ENCODE peak calls at places on chromosome 7, in four cellular contexts. X is IMR-90; J is CD8-positive, alpha-beta T cell; O is A549. T is an unnamed sample.

GRCh38 chr7:66642186-66642585 is 13.5 kb downstream of the KCTD7 start:
- DNase-seq in X (no peak), J (no peak), O (no peak), T (no peak)

GRCh38 chr7:129825005-129825553 is 127.7 kb downstream of the UBE2H start:
- DNase-seq in X (no peak), J (peak; percentile 54), O (peak; percentile 94), T (peak; percentile 87)

GRCh38 chr7:111855161-111855841 is 293.0 kb upstream of the IMMP2L start:
- DNase-seq in X (peak; percentile 79), J (no peak), O (peak; percentile 58), T (peak; percentile 57)

GRCh38 chr7:38206071-38206470 is 28.0 kb downstream of the STARD3NL start:
- DNase-seq in X (no peak), J (no peak), O (no peak), T (no peak)

GRCh38 chr7:37977243-37977642 is 56.8 kb downstream of the EPDR1 start:
- DNase-seq in X (no peak), J (no peak), O (peak; percentile 47), T (no peak)

GRCh38 chr7:46844486-46844885 is 737.4 kb downstream of the TNS3 start:
- DNase-seq in X (no peak), J (no peak), O (no peak), T (no peak)

GRCh38 chr7:77734590-77735421 is 38.5 kb downstream of the RSBN1L start:
- DNase-seq in X (no peak), J (no peak), O (peak; percentile 15), T (no peak)

GRCh38 chr7:145753004-145753403 is 363.6 kb upstream of the CNTNAP2 start:
- DNase-seq in X (no peak), J (no peak), O (no peak), T (no peak)

GRCh38 chr7:25034136-25034535 is 54.2 kb upstream of the OSBPL3 start:
- DNase-seq in X (no peak), J (no peak), O (no peak), T (no peak)

GRCh38 chr7:86833360-86833759 is 189.7 kb downstream of the GRM3 start:
- DNase-seq in X (no peak), J (no peak), O (no peak), T (no peak)

GRCh38 chr7:110853263-110853662 is 237.7 kb upstream of the LRRN3 start:
- DNase-seq in X (no peak), J (no peak), O (no peak), T (no peak)

GRCh38 chr7:25427721-25428120 is 199.4 kb upstream of the NPVF start:
- DNase-seq in X (no peak), J (no peak), O (no peak), T (no peak)

GRCh38 chr7:122412886-122413285 is 108.3 kb upstream of the FEZF1 start:
- DNase-seq in X (peak; percentile 7), J (no peak), O (no peak), T (no peak)

GRCh38 chr7:35699906-35700305 is 5.0 kb upstream of the HERPUD2 start:
- DNase-seq in X (no peak), J (no peak), O (no peak), T (no peak)

GRCh38 chr7:95749515-95749914 is 22.8 kb upstream of the DYNC1I1 start:
- DNase-seq in X (no peak), J (no peak), O (no peak), T (no peak)

GRCh38 chr7:156504687-156505545 is 135.7 kb upstream of the RNF32 start:
- DNase-seq in X (no peak), J (no peak), O (no peak), T (no peak)

GRCh38 chr7:34849163-34849960 is 187.9 kb downstream of the DPY19L1 start:
- DNase-seq in X (no peak), J (no peak), O (peak; percentile 31), T (no peak)

GRCh38 chr7:12674861-12675260 is 12.6 kb upstream of the ARL4A start:
- DNase-seq in X (peak; percentile 61), J (no peak), O (peak; percentile 51), T (no peak)

GRCh38 chr7:11858668-11859302 is 26.8 kb upstream of the THSD7A start:
- DNase-seq in X (no peak), J (no peak), O (no peak), T (no peak)

GRCh38 chr7:45689797-45690761 is 115.9 kb downstream of the ADCY1 start:
- DNase-seq in X (no peak), J (peak; percentile 35), O (no peak), T (no peak)

GRCh38 chr7:90891529-90891928 is 295.4 kb downstream of the CDK14 start:
- DNase-seq in X (no peak), J (no peak), O (no peak), T (no peak)

GRCh38 chr7:26167293-26167934 is 15.4 kb downstream of the NFE2L3 start:
- DNase-seq in X (no peak), J (no peak), O (no peak), T (no peak)

GRCh38 chr7:47635091-47636090 is 53.5 kb upstream of the TNS3 start:
- DNase-seq in X (no peak), J (no peak), O (peak; percentile 83), T (peak; percentile 62)

GRCh38 chr7:42883950-42884349 is 27.9 kb downstream of the C7orf25 start:
- DNase-seq in X (peak; percentile 22), J (no peak), O (peak; percentile 8), T (no peak)

GRCh38 chr7:101518348-101518747 is 110.7 kb downstream of the MYL10 start:
- DNase-seq in X (peak; percentile 77), J (no peak), O (no peak), T (no peak)

GRCh38 chr7:105782391-105783063 is 93.9 kb downstream of the ATXN7L1 start:
- DNase-seq in X (peak; percentile 94), J (no peak), O (peak; percentile 53), T (no peak)

GRCh38 chr7:107291434-107291833 is 122.6 kb downstream of the HBP1 start:
- DNase-seq in X (no peak), J (no peak), O (no peak), T (no peak)

GRCh38 chr7:41323811-41324210 is 379.1 kb downstream of the INHBA start:
- DNase-seq in X (no peak), J (no peak), O (no peak), T (no peak)

GRCh38 chr7:115812796-115813195 is 217.8 kb downstream of the TFEC start:
- DNase-seq in X (no peak), J (no peak), O (no peak), T (no peak)

GRCh38 chr7:34117583-34117982 is 212.2 kb downstream of the BMPER start:
- DNase-seq in X (no peak), J (no peak), O (no peak), T (no peak)

GRCh38 chr7:65978891-65979582 is 3.0 kb downstream of the GUSB start:
- DNase-seq in X (no peak), J (no peak), O (no peak), T (no peak)

DNA sequence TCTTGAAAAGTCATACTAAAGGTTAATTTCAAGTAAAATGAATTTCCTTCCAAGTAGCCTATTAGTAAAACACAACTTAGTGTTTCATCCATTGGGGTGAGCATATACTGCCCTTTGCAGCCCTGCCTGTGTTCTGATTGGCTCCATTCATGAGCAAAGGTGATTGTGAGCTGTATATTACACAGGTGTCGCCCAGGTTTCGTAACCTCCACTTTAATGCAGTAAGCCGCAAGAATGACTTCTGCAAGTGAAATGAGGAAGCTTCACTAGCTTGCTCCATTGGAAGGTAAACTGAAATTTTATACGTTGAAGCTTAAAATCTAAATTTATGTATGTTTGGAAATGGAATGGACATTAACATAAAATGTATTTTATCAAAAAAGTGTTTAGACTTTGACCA is 24.4 kb downstream of the MTURN start:
- DNase-seq in X (no peak), J (no peak), O (no peak), T (no peak)
- H3K4me1 ChIP-seq in X (peaks cover 2% of the 10 kb centered on the region), J (peaks cover 45% of the 10 kb centered on the region), O (peaks cover 22% of the 10 kb centered on the region), T (peaks cover 8% of the 10 kb centered on the region)

DNA sequence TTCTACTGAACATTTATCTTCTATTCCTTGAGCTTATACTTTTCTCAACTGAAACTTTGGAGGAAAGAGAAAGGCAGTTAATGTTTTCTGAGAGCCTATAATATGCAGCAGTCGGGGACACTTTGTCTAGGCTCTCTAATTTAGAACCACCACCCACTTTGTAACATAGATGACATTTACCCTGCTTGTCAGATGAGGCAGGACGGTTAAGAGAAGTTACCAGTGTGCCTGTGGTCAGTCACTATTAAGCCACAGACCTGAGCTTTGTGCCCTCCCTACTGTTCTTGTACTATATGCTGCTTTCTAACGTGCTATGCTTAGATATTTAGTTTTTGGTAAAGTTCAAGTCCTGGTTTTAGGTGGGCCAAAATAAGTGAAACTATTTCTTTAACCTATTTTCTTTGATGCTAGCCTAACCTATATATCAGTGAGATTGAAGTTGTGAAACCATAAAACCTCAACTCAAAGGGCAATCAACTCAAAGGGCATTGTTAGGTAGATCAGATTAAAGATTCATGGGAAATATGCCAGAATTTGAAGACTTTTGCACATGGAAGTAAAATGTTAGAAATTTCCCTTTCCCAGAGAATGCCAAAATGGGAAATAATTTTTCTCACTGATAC is 156.5 kb upstream of the AGR3 start:
- DNase-seq in X (no peak), J (no peak), O (no peak), T (no peak)
- H3K4me1 ChIP-seq in X (peaks cover 7% of the 10 kb centered on the region), J (no peaks in the 10 kb centered on the region), O (peaks cover 23% of the 10 kb centered on the region), T (peaks cover 32% of the 10 kb centered on the region)

DNA sequence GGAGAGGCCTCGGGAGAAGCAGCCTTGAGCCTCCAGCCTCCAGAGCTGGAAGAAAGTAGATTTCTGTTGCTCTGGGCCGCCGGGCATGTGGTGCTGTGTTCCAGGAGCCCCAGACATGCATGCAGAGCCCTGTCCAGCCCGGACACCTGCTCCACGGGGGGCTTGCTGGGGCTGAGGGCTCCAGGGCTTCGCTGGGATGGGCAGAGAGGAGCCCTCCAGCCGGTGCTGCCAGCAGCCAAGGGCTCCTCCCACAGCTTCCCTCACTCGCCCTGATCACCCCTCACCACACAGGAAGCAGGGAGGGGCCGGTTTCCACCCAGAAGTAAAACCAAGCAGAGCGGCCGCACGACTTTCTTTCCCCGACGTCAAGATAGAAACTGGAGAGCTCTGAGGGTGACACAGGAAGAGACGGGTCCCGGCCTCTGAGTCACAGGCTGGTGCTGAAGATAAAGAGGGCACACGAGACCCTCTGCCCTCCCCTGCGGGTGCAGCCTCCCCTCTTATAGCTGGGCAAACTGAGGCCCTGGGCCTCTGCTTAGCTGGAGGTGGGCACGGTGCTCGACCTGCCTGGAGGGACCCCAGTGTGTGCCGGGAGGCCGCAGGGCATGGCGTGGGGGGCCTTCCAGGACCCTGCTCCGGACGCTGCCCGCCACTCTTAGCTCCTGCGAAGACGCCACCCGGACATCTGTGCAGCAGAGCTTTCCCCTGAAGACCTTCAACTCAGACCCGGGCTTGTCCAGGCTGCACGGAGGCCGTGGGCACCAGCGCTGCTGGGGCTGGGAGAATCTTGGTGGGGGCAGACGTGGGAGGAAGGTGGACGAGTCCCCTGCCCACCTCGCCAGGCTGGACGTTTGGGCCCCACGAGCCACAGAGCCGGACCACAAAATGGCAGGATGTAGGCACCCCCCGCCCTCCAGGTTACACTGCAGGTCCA is 31.1 kb downstream of the ADAP1 start:
- DNase-seq in X (peak; percentile 47), J (peak; percentile 95), O (no peak), T (peak; percentile 41)
- H3K4me1 ChIP-seq in X (peaks cover 8% of the 10 kb centered on the region), J (peaks cover 50% of the 10 kb centered on the region), O (peaks cover 5% of the 10 kb centered on the region), T (no peaks in the 10 kb centered on the region)

DNA sequence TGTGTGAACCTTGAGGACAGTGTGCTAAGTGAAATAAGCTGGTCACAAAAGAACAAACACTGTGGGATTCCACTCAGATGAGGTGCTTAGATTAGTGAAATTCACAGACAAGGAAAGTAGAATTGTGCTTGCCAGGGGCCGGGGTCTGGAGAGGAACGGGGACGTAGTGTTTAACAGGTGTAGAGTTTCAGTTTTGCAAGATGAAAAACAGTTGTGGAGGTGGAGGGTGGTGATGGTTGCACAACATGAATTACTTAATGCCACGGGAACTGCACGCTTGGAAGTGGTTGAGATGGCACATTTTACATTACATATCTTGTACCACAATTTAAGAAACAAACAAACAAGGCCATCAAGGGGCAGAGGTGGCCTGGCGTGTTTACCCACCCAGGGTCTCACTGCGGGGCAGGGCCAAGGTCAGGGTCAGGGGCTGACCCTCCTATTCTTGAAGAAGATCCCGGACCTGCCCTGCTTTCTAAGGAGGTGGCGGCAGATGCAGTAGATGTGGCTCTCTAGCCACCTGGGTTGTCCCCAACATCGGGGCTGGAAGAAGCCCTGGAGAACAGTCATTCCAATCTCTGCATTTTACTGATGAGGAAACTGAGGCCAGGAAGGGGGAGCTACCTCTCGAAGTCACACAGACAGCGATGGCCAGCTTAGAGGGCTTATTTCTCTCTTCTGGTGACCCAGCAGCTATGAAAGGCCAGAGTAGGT is 91.5 kb upstream of the LRRC4 start:
- DNase-seq in X (no peak), J (no peak), O (no peak), T (no peak)
- H3K4me1 ChIP-seq in X (no peaks in the 10 kb centered on the region), J (no peaks in the 10 kb centered on the region), O (no peaks in the 10 kb centered on the region), T (no peaks in the 10 kb centered on the region)